ENCODE peak calls at places on chromosome 11, in five cellular contexts. S, C, T, E and W are unnamed samples.

GRCh38 chr11:117259417-117259816 is 26.9 kb downstream of the RNF214 start:
- DNase-seq in S (no peak), C (no peak), T (no peak), E (no peak), W (no peak)

GRCh38 chr11:60334005-60334620 is 7.1 kb downstream of the MS4A6E start:
- DNase-seq in S (no peak), C (peak; percentile 42), T (peak; percentile 74), E (peak; percentile 36), W (peak; percentile 27)

GRCh38 chr11:72700026-72700610 is 25.9 kb upstream of the PDE2A start:
- DNase-seq in S (no peak), C (no peak), T (no peak), E (no peak), W (no peak)

GRCh38 chr11:72123117-72123653 is 10.7 kb upstream of the ANAPC15 start:
- DNase-seq in S (no peak), C (no peak), T (no peak), E (no peak), W (no peak)

GRCh38 chr11:107916671-107917241 is 11.5 kb upstream of the RAB39A start:
- DNase-seq in S (no peak), C (peak; percentile 19), T (peak; percentile 37), E (no peak), W (no peak)

GRCh38 chr11:118641463-118642019 is 34.1 kb downstream of the PHLDB1 start:
- DNase-seq in S (no peak), C (no peak), T (no peak), E (no peak), W (no peak)

GRCh38 chr11:80155412-80156017 is 714.7 kb upstream of the TENM4 start:
- DNase-seq in S (no peak), C (peak; percentile 21), T (peak; percentile 17), E (no peak), W (no peak)

GRCh38 chr11:119785131-119785530 is 56.1 kb upstream of the NECTIN1 start:
- DNase-seq in S (no peak), C (no peak), T (no peak), E (no peak), W (no peak)

GRCh38 chr11:87101956-87102355 is 64.2 kb downstream of the TMEM135 start:
- DNase-seq in S (no peak), C (no peak), T (no peak), E (no peak), W (no peak)

GRCh38 chr11:12137938-12138731 is 27.7 kb downstream of the MICAL2 start:
- DNase-seq in S (no peak), C (no peak), T (no peak), E (no peak), W (no peak)

GRCh38 chr11:31480930-31481329 is 28.5 kb downstream of the IMMP1L start:
- DNase-seq in S (no peak), C (no peak), T (peak; percentile 7), E (no peak), W (no peak)

GRCh38 chr11:62544521-62545436 is 1.8 kb downstream of the AHNAK start:
- DNase-seq in S (no peak), C (no peak), T (peak; percentile 55), E (no peak), W (no peak)

GRCh38 chr11:95149659-95150294 is 60.1 kb downstream of the ENDOD1 start:
- DNase-seq in S (no peak), C (peak; percentile 91), T (no peak), E (no peak), W (no peak)

GRCh38 chr11:363948-364761 is 5.1 kb upstream of the B4GALNT4 start:
- DNase-seq in S (no peak), C (peak; percentile 62), T (no peak), E (peak; percentile 60), W (peak; percentile 71)

GRCh38 chr11:128725630-128726461 is 32.0 kb downstream of the FLI1 start:
- DNase-seq in S (peak; percentile 89), C (no peak), T (no peak), E (no peak), W (no peak)

GRCh38 chr11:59918987-59919589 is 19.1 kb upstream of the OOSP1 start:
- DNase-seq in S (no peak), C (peak; percentile 18), T (peak; percentile 74), E (peak; percentile 6), W (no peak)

GRCh38 chr11:20117291-20117690 is 43.0 kb downstream of the DBX1 start:
- DNase-seq in S (no peak), C (no peak), T (no peak), E (no peak), W (no peak)

GRCh38 chr11:134248910-134249480 is 4.2 kb downstream of the THYN1 start:
- DNase-seq in S (no peak), C (no peak), T (no peak), E (no peak), W (no peak)

GRCh38 chr11:808427-809286 is 1.1 kb upstream of the RPLP2 start:
- DNase-seq in S (no peak), C (peak; percentile 71), T (peak; percentile 77), E (no peak), W (no peak)

GRCh38 chr11:79209540-79210266 is 231.1 kb downstream of the TENM4 start:
- DNase-seq in S (no peak), C (no peak), T (no peak), E (no peak), W (no peak)

GRCh38 chr11:13465909-13466371 is 2.9 kb upstream of the BTBD10 start:
- DNase-seq in S (no peak), C (peak; percentile 27), T (peak; percentile 28), E (no peak), W (no peak)

GRCh38 chr11:130070109-130070828 is 575 bp downstream of the APLP2 start:
- DNase-seq in S (no peak), C (no peak), T (peak; percentile 66), E (peak; percentile 38), W (peak; percentile 40)

GRCh38 chr11:122202161-122202950 is 86.3 kb upstream of the BLID start:
- DNase-seq in S (no peak), C (peak; percentile 6), T (no peak), E (no peak), W (no peak)

GRCh38 chr11:39786281-39786680 is 1673.2 kb downstream of the LRRC4C start:
- DNase-seq in S (no peak), C (no peak), T (no peak), E (no peak), W (no peak)

GRCh38 chr11:82682003-82682751 is 51.5 kb downstream of the FAM181B start:
- DNase-seq in S (peak; percentile 9), C (peak; percentile 67), T (peak; percentile 78), E (no peak), W (no peak)

GRCh38 chr11:82507288-82507687 is 226.4 kb downstream of the FAM181B start:
- DNase-seq in S (no peak), C (no peak), T (no peak), E (no peak), W (no peak)

GRCh38 chr11:65854161-65854592 is 3.8 kb downstream of the CFL1 start:
- DNase-seq in S (no peak), C (peak; percentile 67), T (no peak), E (no peak), W (no peak)

GRCh38 chr11:112343368-112344039 is 82.8 kb upstream of the PLET1 start:
- DNase-seq in S (no peak), C (no peak), T (no peak), E (no peak), W (no peak)

DNA sequence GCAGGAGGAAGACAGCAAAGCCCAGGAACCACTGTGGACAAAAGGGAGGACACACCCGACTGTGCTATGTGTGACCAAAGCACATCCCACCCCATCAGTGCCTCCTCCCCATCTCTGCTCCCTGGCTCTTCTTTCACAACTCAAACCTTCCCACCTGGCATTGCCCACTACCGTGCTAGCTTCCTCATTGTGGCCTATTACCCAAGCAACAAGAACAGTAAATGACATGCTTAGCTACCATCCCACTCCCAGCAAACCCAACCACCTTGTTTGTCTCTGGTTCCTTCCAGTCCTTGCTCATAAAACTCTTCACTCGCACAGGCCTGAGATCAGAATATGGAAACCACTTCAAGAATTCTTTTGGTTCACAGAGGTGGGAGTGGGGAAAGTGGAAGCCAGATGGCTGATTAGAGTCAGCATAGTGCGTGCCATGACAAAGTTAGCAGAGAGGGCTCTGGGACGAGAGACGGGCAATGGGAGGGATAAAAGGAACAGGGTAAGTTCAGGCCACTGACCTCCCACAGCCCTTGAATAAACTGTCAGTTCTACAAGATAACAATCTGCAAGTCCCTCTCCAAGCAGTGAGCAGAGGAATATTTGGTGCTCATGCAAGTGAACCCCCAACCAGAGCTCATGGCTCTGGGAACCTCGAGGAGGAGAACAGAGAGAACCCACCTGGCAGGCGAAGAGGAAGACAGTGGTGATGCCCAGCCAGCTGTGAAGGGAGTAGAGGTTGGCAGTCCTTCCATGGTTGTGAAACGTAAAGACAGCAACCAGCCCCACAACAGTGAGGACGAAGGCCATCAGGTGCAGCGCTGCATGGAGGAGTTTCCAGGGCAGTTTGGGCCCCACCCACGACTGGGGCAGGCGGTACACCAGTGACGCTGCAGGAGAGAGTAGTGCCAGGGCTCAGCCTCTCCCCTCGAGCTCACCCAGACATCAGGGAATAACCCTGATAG is 8.3 kb downstream of the CYB561A3 start:
- DNase-seq in S (no peak), C (no peak), T (no peak), E (no peak), W (no peak)
- TF ChIP-seq POLR2AphosphoS5 in S (no peak), C (no peak), T (no peak), E (no peak), W (no peak)

DNA sequence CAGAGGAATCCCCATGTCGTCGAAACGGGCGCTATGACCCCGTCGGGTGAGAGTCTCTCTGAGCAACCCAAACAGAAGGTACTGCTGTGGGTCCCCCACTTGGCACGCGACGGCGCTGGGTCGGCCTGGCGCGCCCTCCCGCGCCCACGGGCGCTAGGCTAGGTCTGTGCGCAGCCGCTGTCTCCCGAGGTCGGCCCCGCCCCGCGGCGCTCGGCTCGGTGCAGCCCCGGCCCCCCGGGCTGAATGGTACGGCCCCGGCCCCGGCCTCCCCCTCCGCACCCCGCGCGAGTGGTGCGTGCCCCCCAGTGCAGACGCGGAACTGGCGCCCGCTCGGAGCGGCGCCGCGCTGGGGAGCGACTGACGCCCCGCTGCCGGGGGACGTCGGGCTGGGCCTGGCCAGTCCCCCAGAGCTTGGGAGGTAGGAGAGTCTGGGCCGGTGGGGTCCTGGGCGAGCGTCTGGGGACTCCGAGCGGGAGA is at the start of gene MADD:
- DNase-seq in S (peak; percentile 55), C (peak; percentile 65), T (peak; percentile 93), E (peak; percentile 95), W (peak; percentile 96)
- TF ChIP-seq POLR2A in S (peak; percentile 87), C (peak; percentile 63), T (peak; percentile 78), E (peak; percentile 69), W (peak; percentile 86)

GRCh38 chr11:18650353-18650752 is 16.2 kb upstream of the SPTY2D1 start:
- DNase-seq in S (no peak), C (no peak), T (no peak), E (no peak), W (no peak)

GRCh38 chr11:18650859-18651557 is 16.9 kb upstream of the SPTY2D1 start:
- DNase-seq in S (peak; percentile 20), C (peak; percentile 49), T (peak; percentile 87), E (peak; percentile 28), W (peak; percentile 31)
- TF ChIP-seq TAF1 in S (no peak), C (no peak), T (no peak), E (no peak), W (no peak)

GRCh38 chr11:114195981-114196731 is 100.0 kb upstream of the NNMT start:
- DNase-seq in S (no peak), C (no peak), T (peak; percentile 21), E (no peak), W (no peak)

GRCh38 chr11:114192841-114193389 is 103.3 kb upstream of the NNMT start:
- DNase-seq in S (no peak), C (no peak), T (peak; percentile 23), E (no peak), W (no peak)

GRCh38 chr11:114191893-114192292 is 104.3 kb upstream of the NNMT start:
- DNase-seq in S (no peak), C (no peak), T (no peak), E (no peak), W (no peak)

GRCh38 chr11:114196994-114197702 is 99.1 kb upstream of the NNMT start:
- DNase-seq in S (no peak), C (no peak), T (no peak), E (no peak), W (no peak)

GRCh38 chr11:114193730-114194674 is 102.2 kb upstream of the NNMT start:
- DNase-seq in S (no peak), C (no peak), T (no peak), E (no peak), W (no peak)
- TF ChIP-seq POLR2AphosphoS5 in S (no peak), C (no peak), T (no peak), E (no peak), W (no peak)